ENCODE peak calls at places on chromosomes 16 and 17, in seven cellular contexts. X is suprapubic skin, S is brain microvascular endothelial cell, T is cardiac muscle cell, I is AG09309, B is heart right ventricle, C is cardiac fibroblast. L is an unnamed sample.

GRCh38 chr17:77735341-77736206 is 222.9 kb upstream of the TNRC6C start:
- DNase-seq in X (peak; percentile 72), S (no peak), T (peak; percentile 35), I (no peak), B (peak; percentile 71), C (no peak), L (no peak)

GRCh38 chr17:75084039-75084660 is 3.6 kb upstream of the SLC16A5 start:
- DNase-seq in X (no peak), S (peak; percentile 38), T (peak; percentile 71), I (no peak), B (no peak), C (peak; percentile 32), L (no peak)

GRCh38 chr16:70715860-70716357 is 30.1 kb upstream of the MTSS2 start:
- DNase-seq in X (no peak), S (no peak), T (peak; percentile 86), I (peak; percentile 29), B (no peak), C (peak; percentile 31), L (no peak)

GRCh38 chr17:78883090-78883532 is 19.9 kb downstream of the CEP295NL start:
- DNase-seq in X (peak; percentile 93), S (peak; percentile 61), T (peak; percentile 71), I (peak; percentile 54), B (peak; percentile 73), C (peak; percentile 91), L (no peak)

GRCh38 chr17:82882715-82883446 is 43.1 kb upstream of the ZNF750 start:
- DNase-seq in X (no peak), S (no peak), T (no peak), I (no peak), B (no peak), C (no peak), L (no peak)

GRCh38 chr16:75216127-75216526 is 2.7 kb upstream of the CTRB1 start:
- DNase-seq in X (no peak), S (no peak), T (no peak), I (no peak), B (no peak), C (no peak), L (no peak)

GRCh38 chr16:62036807-62037135 is 533 bp upstream of the CDH8 start:
- DNase-seq in X (no peak), S (no peak), T (no peak), I (no peak), B (no peak), C (no peak), L (no peak)

GRCh38 chr17:15917439-15918027 is 27.4 kb upstream of the ADORA2B start:
- DNase-seq in X (peak; percentile 74), S (no peak), T (peak; percentile 45), I (no peak), B (peak; percentile 29), C (no peak), L (no peak)

GRCh38 chr16:49543315-49543946 is 169.8 kb downstream of the C16orf78 start:
- DNase-seq in X (no peak), S (no peak), T (no peak), I (no peak), B (no peak), C (no peak), L (no peak)

GRCh38 chr16:27852681-27853080 is 210.8 kb downstream of the GSG1L start:
- DNase-seq in X (peak; percentile 54), S (no peak), T (no peak), I (no peak), B (no peak), C (no peak), L (no peak)

GRCh38 chr16:21224800-21225199 is 8.7 kb upstream of the ANKS4B start:
- DNase-seq in X (no peak), S (no peak), T (no peak), I (no peak), B (no peak), C (no peak), L (no peak)

GRCh38 chr16:66512589-66513404 is 37.1 kb downstream of the TK2 start:
- DNase-seq in X (no peak), S (peak; percentile 58), T (peak; percentile 74), I (no peak), B (no peak), C (peak; percentile 79), L (no peak)

GRCh38 chr17:47847341-47848197 is 3.4 kb downstream of the SP6 start:
- DNase-seq in X (no peak), S (no peak), T (no peak), I (no peak), B (no peak), C (no peak), L (peak; percentile 33)

GRCh38 chr16:85947511-85948509 is 48.8 kb downstream of the IRF8 start:
- DNase-seq in X (no peak), S (no peak), T (no peak), I (no peak), B (no peak), C (no peak), L (peak; percentile 95)

GRCh38 chr17:17502741-17503565 is 6.8 kb upstream of the RASD1 start:
- DNase-seq in X (no peak), S (no peak), T (no peak), I (no peak), B (no peak), C (no peak), L (no peak)

GRCh38 chr16:3356118-3356517 is 429 bp downstream of the OR2C1 start:
- DNase-seq in X (no peak), S (no peak), T (no peak), I (no peak), B (no peak), C (no peak), L (no peak)

GRCh38 chr17:50406578-50406977 is 9.3 kb upstream of the LRRC59 start:
- DNase-seq in X (no peak), S (no peak), T (no peak), I (no peak), B (no peak), C (no peak), L (no peak)

GRCh38 chr17:12721581-12721980 is 55.9 kb downstream of the MYOCD start:
- DNase-seq in X (no peak), S (no peak), T (no peak), I (no peak), B (no peak), C (no peak), L (no peak)

GRCh38 chr17:6696906-6697305 is 16.3 kb downstream of the SLC13A5 start:
- DNase-seq in X (no peak), S (no peak), T (no peak), I (no peak), B (no peak), C (no peak), L (no peak)

GRCh38 chr17:57954421-57955182 is 610 bp downstream of the CUEDC1 start:
- DNase-seq in X (peak; percentile 90), S (no peak), T (peak; percentile 55), I (no peak), B (peak; percentile 88), C (peak; percentile 59), L (no peak)

GRCh38 chr17:57957120-57957850 is 2.1 kb upstream of the CUEDC1 start:
- DNase-seq in X (peak; percentile 59), S (no peak), T (no peak), I (no peak), B (no peak), C (no peak), L (no peak)

GRCh38 chr17:57955183-57955952 is at the start of gene CUEDC1:
- DNase-seq in X (no peak), S (peak; percentile 41), T (peak; percentile 70), I (no peak), B (peak; percentile 90), C (peak; percentile 50), L (peak; percentile 54)

GRCh38 chr17:57957886-57958285 is 2.7 kb upstream of the CUEDC1 start:
- DNase-seq in X (peak; percentile 15), S (no peak), T (no peak), I (no peak), B (no peak), C (no peak), L (no peak)

GRCh38 chr17:57956311-57957119 is 1.3 kb upstream of the CUEDC1 start:
- DNase-seq in X (peak; percentile 60), S (no peak), T (no peak), I (no peak), B (no peak), C (no peak), L (peak; percentile 86)
- H3K4me3 ChIP-seq in X (no peak overlapping the region), S (no peak overlapping the region), T (no peak overlapping the region), I (no peak overlapping the region), B (no peak overlapping the region), C (no peak overlapping the region), L (no peak overlapping the region)

DNA sequence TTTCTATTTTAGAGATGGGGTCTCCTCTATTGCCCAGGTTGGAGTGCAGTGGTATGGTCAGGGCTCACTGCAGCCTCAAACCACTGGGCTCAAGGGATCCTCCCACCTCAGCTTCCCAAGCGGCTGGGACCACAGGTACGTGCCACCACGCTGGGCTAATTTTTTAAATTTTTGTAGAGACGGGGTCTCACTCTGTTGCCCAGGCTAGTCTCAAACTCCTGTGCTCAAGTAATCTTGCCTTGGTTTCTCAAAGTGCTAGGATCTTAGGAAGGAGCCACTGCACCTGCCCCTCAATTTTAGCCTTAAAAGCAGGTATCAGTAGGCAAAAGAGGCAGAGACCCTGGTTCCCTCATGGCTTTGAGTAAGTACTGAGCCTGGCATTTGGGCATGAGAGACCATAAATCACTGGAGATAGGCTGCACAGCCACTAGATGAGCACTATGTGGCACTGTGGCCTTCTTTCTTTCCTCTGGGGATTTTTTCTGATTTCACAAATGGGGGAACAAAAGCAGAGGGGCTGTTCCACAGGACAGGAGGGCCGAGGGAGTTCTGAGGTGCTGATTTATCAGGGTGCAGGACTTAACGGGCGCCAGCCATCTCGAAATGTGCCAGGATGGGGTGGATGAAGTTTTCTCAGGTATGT is 82.2 kb downstream of the PLXDC1 start:
- DNase-seq in X (no peak), S (peak; percentile 46), T (peak; percentile 70), I (no peak), B (no peak), C (peak; percentile 70), L (peak; percentile 60)
- TF ChIP-seq CTCF in X (peak; percentile 57), S (peak; percentile 87), T (peak; percentile 76), I (peak; percentile 79), B (peak; percentile 60), C (peak; percentile 78), L (peak; percentile 66)

GRCh38 chr17:64920419-64921172 is 1.3 kb upstream of the LRRC37A3 start:
- DNase-seq in X (no peak), S (no peak), T (no peak), I (no peak), B (no peak), C (peak; percentile 5), L (no peak)
- H3K4me3 ChIP-seq in X (no peak overlapping the region), S (no peak overlapping the region), T (no peak overlapping the region), I (no peak overlapping the region), B (peak overlapping the region; percentile 71), C (no peak overlapping the region), L (no peak overlapping the region)

GRCh38 chr16:83895243-83895642 is 3.7 kb upstream of the MLYCD start:
- DNase-seq in X (no peak), S (no peak), T (no peak), I (no peak), B (no peak), C (no peak), L (no peak)
- TF ChIP-seq CTCF in X (no peak), S (no peak), T (no peak), I (no peak), B (no peak), C (no peak), L (no peak)

L was measured in GM12865.